ENCODE peak calls at places on chromosomes 11 and 22, in six cellular contexts. One of them, this sample, is unnamed.

GRCh38 chr11:72573380-72573949 is 100.8 kb downstream of the PDE2A start:
- DNase-seq in stimulated activated CD8-positive, alpha-beta memory T cell treated with anti-CD3 and anti-CD28 coated beads, Interleukin-4, amount 100 ng/mL, for 48 hours: peak; percentile 53
- DNase-seq in AG04449: no peak
- DNase-seq in left cardiac atrium: no peak
- DNase-seq in mesendoderm: peak; percentile 77
- DNase-seq in amygdala: no peak
- DNase-seq in this sample: no peak

GRCh38 chr11:95337175-95337957 is 106.4 kb upstream of the SESN3 start:
- DNase-seq in stimulated activated CD8-positive, alpha-beta memory T cell treated with anti-CD3 and anti-CD28 coated beads, Interleukin-4, amount 100 ng/mL, for 48 hours: peak; percentile 52
- DNase-seq in AG04449: no peak
- DNase-seq in left cardiac atrium: peak; percentile 62
- DNase-seq in mesendoderm: peak; percentile 87
- DNase-seq in amygdala: no peak
- DNase-seq in this sample: peak; percentile 68

GRCh38 chr11:11349051-11349450 is 4.0 kb downstream of the CSNK2A3 start:
- DNase-seq in stimulated activated CD8-positive, alpha-beta memory T cell treated with anti-CD3 and anti-CD28 coated beads, Interleukin-4, amount 100 ng/mL, for 48 hours: no peak
- DNase-seq in AG04449: no peak
- DNase-seq in left cardiac atrium: no peak
- DNase-seq in mesendoderm: no peak
- DNase-seq in amygdala: no peak
- DNase-seq in this sample: no peak

GRCh38 chr22:36052505-36052941 is 23.9 kb upstream of the RBFOX2 start:
- DNase-seq in stimulated activated CD8-positive, alpha-beta memory T cell treated with anti-CD3 and anti-CD28 coated beads, Interleukin-4, amount 100 ng/mL, for 48 hours: no peak
- DNase-seq in AG04449: no peak
- DNase-seq in left cardiac atrium: no peak
- DNase-seq in mesendoderm: peak; percentile 72
- DNase-seq in amygdala: no peak
- DNase-seq in this sample: no peak

GRCh38 chr11:66150725-66151124 is 80.7 kb downstream of the PACS1 start:
- DNase-seq in stimulated activated CD8-positive, alpha-beta memory T cell treated with anti-CD3 and anti-CD28 coated beads, Interleukin-4, amount 100 ng/mL, for 48 hours: no peak
- DNase-seq in AG04449: no peak
- DNase-seq in left cardiac atrium: no peak
- DNase-seq in mesendoderm: no peak
- DNase-seq in amygdala: no peak
- DNase-seq in this sample: no peak

GRCh38 chr22:27990451-27990840 is 71.4 kb upstream of the PITPNB start:
- DNase-seq in stimulated activated CD8-positive, alpha-beta memory T cell treated with anti-CD3 and anti-CD28 coated beads, Interleukin-4, amount 100 ng/mL, for 48 hours: no peak
- DNase-seq in AG04449: no peak
- DNase-seq in left cardiac atrium: no peak
- DNase-seq in mesendoderm: no peak
- DNase-seq in amygdala: no peak
- DNase-seq in this sample: peak; percentile 27

GRCh38 chr11:75338516-75339218 is 12.8 kb downstream of the ARRB1 start:
- DNase-seq in stimulated activated CD8-positive, alpha-beta memory T cell treated with anti-CD3 and anti-CD28 coated beads, Interleukin-4, amount 100 ng/mL, for 48 hours: no peak
- DNase-seq in AG04449: no peak
- DNase-seq in left cardiac atrium: no peak
- DNase-seq in mesendoderm: no peak
- DNase-seq in amygdala: no peak
- DNase-seq in this sample: no peak

GRCh38 chr11:69186316-69187266 is 30.9 kb downstream of the SMIM38 start:
- DNase-seq in stimulated activated CD8-positive, alpha-beta memory T cell treated with anti-CD3 and anti-CD28 coated beads, Interleukin-4, amount 100 ng/mL, for 48 hours: no peak
- DNase-seq in AG04449: no peak
- DNase-seq in left cardiac atrium: no peak
- DNase-seq in mesendoderm: no peak
- DNase-seq in amygdala: no peak
- DNase-seq in this sample: no peak

GRCh38 chr11:9138612-9139579 is 47.5 kb upstream of the SCUBE2 start:
- DNase-seq in stimulated activated CD8-positive, alpha-beta memory T cell treated with anti-CD3 and anti-CD28 coated beads, Interleukin-4, amount 100 ng/mL, for 48 hours: no peak
- DNase-seq in AG04449: peak; percentile 61
- DNase-seq in left cardiac atrium: no peak
- DNase-seq in mesendoderm: no peak
- DNase-seq in amygdala: no peak
- DNase-seq in this sample: no peak

GRCh38 chr11:118076754-118077281 is at the start of gene TMPRSS4:
- DNase-seq in stimulated activated CD8-positive, alpha-beta memory T cell treated with anti-CD3 and anti-CD28 coated beads, Interleukin-4, amount 100 ng/mL, for 48 hours: no peak
- DNase-seq in AG04449: no peak
- DNase-seq in left cardiac atrium: no peak
- DNase-seq in mesendoderm: peak; percentile 51
- DNase-seq in amygdala: no peak
- DNase-seq in this sample: peak; percentile 60

GRCh38 chr22:25564979-25565677 is 653 bp downstream of the GRK3 start:
- DNase-seq in stimulated activated CD8-positive, alpha-beta memory T cell treated with anti-CD3 and anti-CD28 coated beads, Interleukin-4, amount 100 ng/mL, for 48 hours: peak; percentile 53
- DNase-seq in AG04449: no peak
- DNase-seq in left cardiac atrium: peak; percentile 39
- DNase-seq in mesendoderm: peak; percentile 84
- DNase-seq in amygdala: no peak
- DNase-seq in this sample: peak; percentile 61

This sample was measured in lower lobe of right lung.